ENCODE peak calls at places on chromosomes 3 and 15, in nine cellular contexts. E is heart right ventricle, B is heart left ventricle, K is cardiac muscle cell, I is body of pancreas, F is HepG2, Q is keratinocyte, J is spleen, Y is BJ. O is an unnamed sample.

GRCh38 chr15:77897896-77898406 is 179.6 kb downstream of the TBC1D2B start:
- DNase-seq in J (peak; percentile 40), Q (no peak), Y (no peak), K (no peak), I (no peak), F (no peak), B (no peak), E (no peak), O (no peak)

GRCh38 chr15:58282060-58282708 is 144.0 kb downstream of the AQP9 start:
- DNase-seq in I (no peak), F (peak; percentile 58), B (no peak), Y (no peak), Q (no peak), K (no peak), E (no peak), J (no peak), O (no peak)

GRCh38 chr3:50303038-50303815 is at the start of gene HYAL1:
- DNase-seq in B (peak; percentile 91), E (peak; percentile 90), Q (no peak), F (peak; percentile 91), Y (no peak), J (peak; percentile 91), K (peak; percentile 60), I (peak; percentile 76), O (no peak)

GRCh38 chr15:100112636-100113305 is 229.0 kb downstream of the ADAMTS17 start:
- DNase-seq in Y (no peak), F (no peak), K (no peak), B (no peak), Q (no peak), J (peak; percentile 68), E (no peak), I (no peak), O (no peak)

GRCh38 chr3:9770276-9770812 is 597 bp upstream of the CAMK1 start:
- DNase-seq in B (peak; percentile 89), Q (no peak), I (peak; percentile 95), J (no peak), F (peak; percentile 74), E (peak; percentile 92), Y (no peak), K (no peak), O (no peak)

GRCh38 chr3:195461518-195462307 is 18.9 kb upstream of the ACAP2 start:
- DNase-seq in B (no peak), I (no peak), Y (no peak), K (no peak), Q (no peak), J (no peak), F (no peak), E (no peak), O (no peak)

GRCh38 chr3:161177996-161178395 is 43.1 kb upstream of the NMD3 start:
- DNase-seq in F (no peak), K (no peak), I (no peak), J (no peak), Y (no peak), B (no peak), E (no peak), Q (no peak), O (no peak)

GRCh38 chr3:155243512-155243921 is 50.0 kb downstream of the STRIT1 start:
- DNase-seq in I (no peak), F (no peak), B (no peak), Y (no peak), E (no peak), J (no peak), K (no peak), Q (no peak), O (peak; percentile 37)

GRCh38 chr3:196790636-196791035 is 51.0 kb downstream of the PAK2 start:
- DNase-seq in K (no peak), F (no peak), B (no peak), J (no peak), Q (no peak), I (no peak), E (no peak), Y (no peak), O (no peak)

DNA sequence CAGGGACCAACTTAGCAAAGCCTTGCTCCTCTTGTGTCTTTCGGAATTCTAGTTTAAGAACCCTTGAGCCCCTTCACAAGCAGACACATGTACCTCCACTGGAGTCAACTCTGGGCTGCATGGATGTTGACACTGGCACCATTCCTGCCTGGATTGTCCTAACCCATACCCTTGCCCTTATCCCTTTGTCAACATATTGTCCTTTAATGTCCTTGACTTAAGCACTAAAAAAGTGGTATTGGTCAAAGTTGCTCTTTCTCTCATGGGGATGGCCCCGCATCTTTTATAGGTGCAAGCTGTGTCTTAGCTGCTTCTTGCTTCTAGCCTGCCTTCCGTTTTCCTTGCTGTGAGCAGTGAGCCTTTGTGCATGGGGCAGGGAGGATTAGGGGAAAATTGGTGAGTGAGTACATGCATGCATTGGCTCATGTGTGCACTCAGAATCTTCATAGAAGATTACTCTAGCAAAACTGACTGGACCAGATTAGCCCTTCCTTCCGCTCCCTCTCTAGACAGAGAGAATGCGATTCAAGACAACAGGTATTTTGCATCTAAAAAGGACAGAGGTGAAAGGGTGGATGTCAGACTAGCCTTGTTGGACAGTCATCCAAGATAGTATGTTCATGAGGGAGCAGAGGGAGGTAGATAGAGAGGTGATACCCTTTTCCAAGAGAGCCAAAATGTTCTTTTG is 42.4 kb downstream of the TGFBR2 start:
- DNase-seq in E (no peak), I (no peak), J (no peak), B (no peak), Q (no peak), K (no peak), Y (no peak), F (peak; percentile 45), O (no peak)
- H3K36me3 ChIP-seq in E (peaks cover 92% of the 10 kb centered on the region), I (no peaks in the 10 kb centered on the region), J (peaks cover 51% of the 10 kb centered on the region), B (peaks cover 93% of the 10 kb centered on the region), Q (peaks cover 45% of the 10 kb centered on the region), K (peaks cover 20% of the 10 kb centered on the region), Y (peaks cover 5% of the 10 kb centered on the region), F (peaks cover 96% of the 10 kb centered on the region), O (no peaks in the 10 kb centered on the region)

GRCh38 chr3:16928386-16929132 is 43.8 kb downstream of the PLCL2 start:
- DNase-seq in E (no peak), B (no peak), Y (no peak), Q (no peak), F (no peak), J (no peak), K (no peak), I (peak; percentile 24), O (no peak)

GRCh38 chr3:16932877-16933276 is 48.1 kb downstream of the PLCL2 start:
- DNase-seq in B (no peak), F (no peak), K (no peak), I (no peak), Y (no peak), Q (no peak), E (no peak), J (no peak), O (no peak)

GRCh38 chr3:16923112-16923511 is 38.4 kb downstream of the PLCL2 start:
- DNase-seq in I (no peak), J (no peak), Q (no peak), E (no peak), Y (no peak), F (no peak), B (no peak), K (no peak), O (no peak)

GRCh38 chr3:16927485-16927884 is 42.7 kb downstream of the PLCL2 start:
- DNase-seq in J (no peak), B (no peak), Y (no peak), K (no peak), E (no peak), F (no peak), Q (no peak), I (no peak), O (no peak)
- TF ChIP-seq CTCF in J (no peak), B (no peak), Y (no peak), K (no peak), E (no peak), F (no peak), Q (no peak), I (no peak), O (peak; percentile 53)

GRCh38 chr3:97884724-97885123 is 62.9 kb downstream of the CRYBG3 start:
- DNase-seq in J (no peak), Y (no peak), B (no peak), K (no peak), E (no peak), I (no peak), F (no peak), Q (no peak), O (no peak)
- H3K36me3 ChIP-seq in J (peaks cover 5% of the 10 kb centered on the region), Y (peaks cover 2% of the 10 kb centered on the region), B (peaks cover 67% of the 10 kb centered on the region), K (peaks cover 23% of the 10 kb centered on the region), E (peaks cover 59% of the 10 kb centered on the region), I (no peaks in the 10 kb centered on the region), F (peaks cover 29% of the 10 kb centered on the region), Q (no peaks in the 10 kb centered on the region), O (no peaks in the 10 kb centered on the region)

GRCh38 chr15:98773616-98774015 is 125.3 kb downstream of the IGF1R start:
- DNase-seq in B (no peak), Q (no peak), E (no peak), I (no peak), Y (no peak), F (no peak), J (no peak), K (no peak), O (no peak)

GRCh38 chr15:98770984-98771383 is 122.6 kb downstream of the IGF1R start:
- DNase-seq in F (no peak), I (no peak), E (no peak), Y (no peak), K (no peak), B (no peak), Q (no peak), J (no peak), O (no peak)

GRCh38 chr15:98772895-98773294 is 124.6 kb downstream of the IGF1R start:
- DNase-seq in E (no peak), Q (no peak), K (no peak), J (no peak), F (no peak), Y (no peak), I (no peak), B (no peak), O (no peak)

GRCh38 chr15:98769867-98770266 is 121.5 kb downstream of the IGF1R start:
- DNase-seq in E (no peak), K (peak; percentile 57), I (no peak), Q (no peak), Y (no peak), J (no peak), B (no peak), F (no peak), O (no peak)

GRCh38 chr15:98771444-98772059 is 123.2 kb downstream of the IGF1R start:
- DNase-seq in I (no peak), K (no peak), Y (no peak), E (no peak), J (no peak), Q (no peak), B (no peak), F (no peak), O (no peak)
- TF ChIP-seq CTCF in I (no peak), K (no peak), Y (no peak), E (peak; percentile 24), J (no peak), Q (no peak), B (no peak), F (peak; percentile 8), O (no peak)

O was measured in GM06990.